ENCODE peak calls at places on chromosomes 13 and 19, in four cellular contexts. One of them, this sample, is unnamed.
A peak's percentile ranks its signal among the peaks of the same experiment; 100 is the strongest.

GRCh38 chr13:18936104-18936503 is 245.5 kb downstream of the TUBA3C start:
- DNase-seq in left ventricle myocardium inferior: no peak
- DNase-seq in BE2C: no peak
- DNase-seq in tibial nerve: no peak
- DNase-seq in this sample: no peak

GRCh38 chr13:38856065-38856464 is 134.6 kb downstream of the STOML3 start:
- DNase-seq in left ventricle myocardium inferior: no peak
- DNase-seq in tibial nerve: no peak
- DNase-seq in BE2C: no peak
- DNase-seq in this sample: no peak

GRCh38 chr19:50428768-50429463 is 3.8 kb upstream of the MYBPC2 start:
- DNase-seq in tibial nerve: no peak
- DNase-seq in left ventricle myocardium inferior: no peak
- DNase-seq in BE2C: no peak
- DNase-seq in this sample: no peak

GRCh38 chr13:71624641-71625040 is 242.4 kb downstream of the DACH1 start:
- DNase-seq in tibial nerve: no peak
- DNase-seq in BE2C: peak; percentile 14
- DNase-seq in left ventricle myocardium inferior: no peak
- DNase-seq in this sample: no peak

GRCh38 chr13:111449041-111449440 is 128.6 kb downstream of the TEX29 start:
- DNase-seq in tibial nerve: no peak
- DNase-seq in BE2C: no peak
- DNase-seq in left ventricle myocardium inferior: no peak
- DNase-seq in this sample: no peak

GRCh38 chr13:60611523-60611922 is 214.5 kb downstream of the TDRD3 start:
- DNase-seq in left ventricle myocardium inferior: no peak
- DNase-seq in BE2C: no peak
- DNase-seq in tibial nerve: no peak
- DNase-seq in this sample: no peak

GRCh38 chr13:90640976-90641375 is 706.5 kb upstream of the MIR17HG start:
- DNase-seq in BE2C: no peak
- DNase-seq in left ventricle myocardium inferior: no peak
- DNase-seq in tibial nerve: no peak
- DNase-seq in this sample: no peak

GRCh38 chr13:73656863-73657262 is 477.3 kb downstream of the KLF12 start:
- DNase-seq in BE2C: no peak
- DNase-seq in left ventricle myocardium inferior: no peak
- DNase-seq in tibial nerve: no peak
- DNase-seq in this sample: no peak

GRCh38 chr19:7348587-7349230 is at the start of gene ARHGEF18:
- DNase-seq in BE2C: no peak
- DNase-seq in tibial nerve: no peak
- DNase-seq in left ventricle myocardium inferior: peak; percentile 23
- DNase-seq in this sample: peak; percentile 78

GRCh38 chr19:50713556-50714236 is 5.9 kb downstream of the SHANK1 start:
- DNase-seq in left ventricle myocardium inferior: no peak
- DNase-seq in BE2C: no peak
- DNase-seq in tibial nerve: no peak
- DNase-seq in this sample: no peak

GRCh38 chr13:28161370-28161769 is 23.0 kb downstream of the PAN3 start:
- DNase-seq in BE2C: no peak
- DNase-seq in tibial nerve: no peak
- DNase-seq in left ventricle myocardium inferior: no peak
- DNase-seq in this sample: no peak

GRCh38 chr13:72839831-72840426 is 58.0 kb downstream of the PIBF1 start:
- DNase-seq in tibial nerve: no peak
- DNase-seq in BE2C: peak; percentile 67
- DNase-seq in left ventricle myocardium inferior: peak; percentile 17
- DNase-seq in this sample: no peak

GRCh38 chr13:20492641-20493040 is 33.0 kb downstream of the CRYL1 start:
- DNase-seq in BE2C: peak; percentile 35
- DNase-seq in tibial nerve: no peak
- DNase-seq in left ventricle myocardium inferior: no peak
- DNase-seq in this sample: no peak

GRCh38 chr19:8986296-8986695 is 23.9 kb downstream of the MUC16 start:
- DNase-seq in tibial nerve: no peak
- DNase-seq in left ventricle myocardium inferior: no peak
- DNase-seq in BE2C: no peak
- DNase-seq in this sample: no peak

GRCh38 chr19:10402441-10403038 is 802 bp downstream of the CDC37 start:
- DNase-seq in tibial nerve: no peak
- DNase-seq in left ventricle myocardium inferior: peak; percentile 48
- DNase-seq in BE2C: peak; percentile 68
- DNase-seq in this sample: peak; percentile 68

GRCh38 chr13:94544922-94545321 is 51.0 kb downstream of the TGDS start:
- DNase-seq in BE2C: no peak
- DNase-seq in tibial nerve: no peak
- DNase-seq in left ventricle myocardium inferior: no peak
- DNase-seq in this sample: no peak

GRCh38 chr13:31172535-31172934 is 10.8 kb upstream of the HSPH1 start:
- DNase-seq in BE2C: no peak
- DNase-seq in left ventricle myocardium inferior: no peak
- DNase-seq in tibial nerve: no peak
- DNase-seq in this sample: no peak

GRCh38 chr13:35354305-35354704 is 122.2 kb downstream of the MAB21L1 start:
- DNase-seq in tibial nerve: no peak
- DNase-seq in BE2C: no peak
- DNase-seq in left ventricle myocardium inferior: no peak
- DNase-seq in this sample: no peak

GRCh38 chr19:55087542-55087935 is 11.9 kb downstream of the EPS8L1 start:
- DNase-seq in BE2C: no peak
- DNase-seq in left ventricle myocardium inferior: no peak
- DNase-seq in tibial nerve: no peak
- DNase-seq in this sample: no peak

GRCh38 chr13:100497394-100497793 is 91.2 kb downstream of the GGACT start:
- DNase-seq in left ventricle myocardium inferior: no peak
- DNase-seq in BE2C: no peak
- DNase-seq in tibial nerve: no peak
- DNase-seq in this sample: no peak

GRCh38 chr19:10268077-10268476 is 2.8 kb upstream of the ICAM1 start:
- DNase-seq in tibial nerve: no peak
- DNase-seq in BE2C: no peak
- DNase-seq in left ventricle myocardium inferior: no peak
- DNase-seq in this sample: no peak

GRCh38 chr13:85521586-85521985 is 277.6 kb downstream of the SLITRK6 start:
- DNase-seq in BE2C: no peak
- DNase-seq in left ventricle myocardium inferior: no peak
- DNase-seq in tibial nerve: no peak
- DNase-seq in this sample: no peak

GRCh38 chr13:22061371-22061805 is 390.5 kb downstream of the FGF9 start:
- DNase-seq in BE2C: no peak
- DNase-seq in left ventricle myocardium inferior: no peak
- DNase-seq in tibial nerve: no peak
- DNase-seq in this sample: no peak

GRCh38 chr13:19661561-19661960 is 28.1 kb downstream of the MPHOSPH8 start:
- DNase-seq in left ventricle myocardium inferior: no peak
- DNase-seq in tibial nerve: no peak
- DNase-seq in BE2C: no peak
- DNase-seq in this sample: no peak

GRCh38 chr13:23510979-23511735 is 59.1 kb upstream of the TNFRSF19 start:
- DNase-seq in left ventricle myocardium inferior: no peak
- DNase-seq in tibial nerve: no peak
- DNase-seq in BE2C: peak; percentile 49
- DNase-seq in this sample: no peak

GRCh38 chr19:15684828-15685227 is 11.9 kb downstream of the CYP4F12 start:
- DNase-seq in tibial nerve: no peak
- DNase-seq in BE2C: no peak
- DNase-seq in left ventricle myocardium inferior: no peak
- DNase-seq in this sample: no peak

GRCh38 chr13:46101488-46102289 is 3.1 kb downstream of the CPB2 start:
- DNase-seq in left ventricle myocardium inferior: no peak
- DNase-seq in BE2C: no peak
- DNase-seq in tibial nerve: no peak
- DNase-seq in this sample: no peak

GRCh38 chr13:105346141-105346766 is 1189.2 kb downstream of the EFNB2 start:
- DNase-seq in BE2C: no peak
- DNase-seq in tibial nerve: no peak
- DNase-seq in left ventricle myocardium inferior: no peak
- DNase-seq in this sample: no peak

GRCh38 chr19:22595422-22595821 is 38.7 kb upstream of the ZNF492 start:
- DNase-seq in tibial nerve: no peak
- DNase-seq in BE2C: no peak
- DNase-seq in left ventricle myocardium inferior: no peak
- DNase-seq in this sample: no peak

GRCh38 chr19:42325896-42326771 is 699 bp downstream of the MEGF8 start:
- DNase-seq in BE2C: no peak
- DNase-seq in left ventricle myocardium inferior: peak; percentile 38
- DNase-seq in tibial nerve: no peak
- DNase-seq in this sample: no peak

GRCh38 chr19:44905437-44906160 is at the start of gene APOE:
- DNase-seq in tibial nerve: no peak
- DNase-seq in left ventricle myocardium inferior: no peak
- DNase-seq in BE2C: no peak
- DNase-seq in this sample: no peak

GRCh38 chr19:4115050-4115817 is 8.7 kb downstream of the MAP2K2 start:
- DNase-seq in BE2C: no peak
- DNase-seq in tibial nerve: no peak
- DNase-seq in left ventricle myocardium inferior: peak; percentile 46
- DNase-seq in this sample: no peak

GRCh38 chr19:38971672-38972071 is 3.9 kb downstream of the FBXO17 start:
- DNase-seq in left ventricle myocardium inferior: no peak
- DNase-seq in BE2C: no peak
- DNase-seq in tibial nerve: no peak
- DNase-seq in this sample: no peak

DNA sequence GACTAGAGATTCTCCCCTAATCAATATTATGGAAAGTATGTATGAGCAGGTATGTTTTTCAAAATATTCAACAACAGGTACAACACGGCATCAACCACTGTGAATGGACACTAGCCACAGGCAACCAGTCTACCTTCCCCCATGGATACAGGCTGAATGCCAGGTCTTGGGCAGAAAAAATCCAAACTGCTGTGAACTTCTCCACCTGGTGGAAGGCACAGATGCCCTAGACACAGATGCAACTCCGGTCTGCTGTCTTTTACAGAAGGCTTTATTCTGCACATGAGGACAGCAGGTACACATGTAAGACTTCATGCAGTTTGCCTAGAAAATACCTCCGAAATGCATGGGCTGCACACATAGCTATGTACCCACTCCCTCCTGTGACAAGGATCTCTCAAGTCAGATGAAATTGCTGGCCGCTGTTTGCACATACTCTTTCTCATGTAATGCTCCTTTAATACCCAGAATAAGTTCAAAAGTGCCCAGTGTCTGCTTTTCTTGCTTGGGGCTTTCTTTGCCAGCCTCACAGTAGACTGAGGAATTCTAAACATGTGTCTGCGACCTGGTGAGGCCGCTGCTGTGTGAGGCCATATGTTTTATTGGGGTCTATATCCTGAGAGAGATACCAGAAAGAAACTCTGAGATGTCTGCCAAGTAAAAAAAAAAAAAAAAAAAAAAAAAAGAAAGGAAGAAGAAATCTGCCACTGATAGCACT is 325.9 kb downstream of the FOXO1 start:
- DNase-seq in BE2C: no peak
- DNase-seq in tibial nerve: no peak
- DNase-seq in left ventricle myocardium inferior: no peak
- DNase-seq in this sample: no peak
- TF ChIP-seq CTCF in BE2C: no peak
- TF ChIP-seq CTCF in tibial nerve: no peak
- TF ChIP-seq CTCF in left ventricle myocardium inferior: peak; percentile 14
- TF ChIP-seq CTCF in this sample: no peak

DNA sequence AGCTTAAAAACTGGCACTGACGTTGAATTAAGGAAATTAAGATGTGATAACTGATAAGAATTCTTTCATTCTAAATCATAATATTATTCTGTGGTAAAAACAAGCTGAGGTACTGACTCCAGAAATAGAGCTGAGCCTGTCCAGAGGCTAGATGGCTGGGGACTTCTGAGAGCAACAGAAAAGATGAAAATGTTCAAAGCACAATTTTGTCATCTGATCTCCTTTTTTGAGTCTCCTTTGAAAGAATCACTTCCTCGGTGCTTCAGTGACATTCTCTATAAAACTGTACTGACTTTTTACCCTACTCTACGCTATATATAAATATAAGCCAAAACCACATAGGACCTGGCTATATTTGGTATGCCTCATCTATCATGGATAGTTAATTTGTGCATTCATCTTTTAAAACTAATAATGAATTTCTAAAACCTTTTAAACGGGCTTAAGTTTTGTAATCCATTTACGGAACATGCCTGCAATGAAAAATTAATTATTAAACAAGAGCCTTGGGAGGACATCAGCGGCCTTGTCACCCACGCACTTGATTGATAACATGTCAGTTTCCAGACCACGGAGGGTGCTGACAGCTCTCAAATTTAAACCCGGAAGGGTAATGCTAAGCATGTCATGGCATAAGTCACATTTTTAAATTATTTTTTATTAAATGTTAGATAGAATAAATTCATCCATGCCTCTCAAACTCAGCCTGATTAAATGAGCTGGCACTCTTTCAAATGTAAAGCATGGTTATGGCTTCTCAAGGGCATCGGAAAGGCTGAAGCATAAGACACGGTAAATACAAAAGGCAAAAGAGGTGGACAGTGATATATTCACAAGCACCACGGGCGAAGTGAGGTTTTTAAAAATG is 235.4 kb downstream of the PCDH9 start:
- DNase-seq in left ventricle myocardium inferior: no peak
- DNase-seq in tibial nerve: no peak
- DNase-seq in BE2C: peak; percentile 58
- DNase-seq in this sample: no peak
- TF ChIP-seq CTCF in left ventricle myocardium inferior: no peak
- TF ChIP-seq CTCF in tibial nerve: no peak
- TF ChIP-seq CTCF in BE2C: no peak
- TF ChIP-seq CTCF in this sample: no peak

DNA sequence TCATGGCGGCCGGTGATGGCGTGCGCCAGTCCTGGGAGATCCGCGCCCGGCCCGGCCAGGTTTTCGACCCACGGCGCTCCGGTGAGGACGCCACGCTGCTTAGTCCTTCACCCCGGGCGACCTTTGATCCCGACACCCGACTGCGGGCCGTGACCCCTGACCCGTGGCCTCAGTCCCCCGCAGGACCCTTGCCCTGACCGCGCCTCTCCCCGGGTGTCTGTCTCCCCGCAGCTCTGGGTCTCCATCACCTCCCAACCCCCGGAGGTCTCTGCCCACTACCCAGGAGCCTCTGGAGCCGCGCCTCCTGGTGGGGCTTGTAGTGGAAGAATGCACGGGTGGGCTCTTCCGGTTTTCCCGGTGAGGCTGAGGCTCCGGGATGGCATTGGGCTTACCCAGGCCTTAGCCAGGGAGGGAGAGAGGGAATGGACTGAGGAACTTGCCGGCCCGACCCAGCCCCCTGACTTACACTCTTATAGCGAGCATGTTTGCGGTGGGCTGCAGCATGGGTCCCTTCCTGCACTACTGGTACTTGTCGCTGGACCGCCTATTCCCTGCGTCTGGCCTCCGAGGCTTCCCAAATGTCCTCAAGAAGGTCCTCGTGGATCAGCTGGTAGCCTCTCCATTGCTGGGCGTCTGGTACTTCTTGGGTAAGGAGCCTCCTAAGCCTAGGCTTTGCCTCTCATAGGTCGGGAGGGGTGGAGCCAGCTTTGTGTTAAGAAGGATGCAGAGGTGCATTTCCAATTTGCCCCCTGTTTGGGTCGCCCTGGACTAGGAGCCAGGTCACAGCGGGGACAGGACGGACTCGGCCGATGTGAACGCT is 580 bp downstream of the MPV17L2 start:
- DNase-seq in tibial nerve: no peak
- DNase-seq in left ventricle myocardium inferior: no peak
- DNase-seq in BE2C: no peak
- DNase-seq in this sample: no peak
- TF ChIP-seq CTCF in tibial nerve: no peak
- TF ChIP-seq CTCF in left ventricle myocardium inferior: no peak
- TF ChIP-seq CTCF in BE2C: no peak
- TF ChIP-seq CTCF in this sample: no peak

GRCh38 chr13:108218044-108218974 is at the start of gene ABHD13:
- DNase-seq in left ventricle myocardium inferior: peak; percentile 89
- DNase-seq in tibial nerve: peak; percentile 69
- DNase-seq in BE2C: peak; percentile 96
- DNase-seq in this sample: peak; percentile 93
- TF ChIP-seq CTCF in left ventricle myocardium inferior: no peak
- TF ChIP-seq CTCF in tibial nerve: no peak
- TF ChIP-seq CTCF in BE2C: no peak
- TF ChIP-seq CTCF in this sample: no peak